ENCODE peak calls at places on chromosomes 5 and 9, in five cellular contexts. D, C, I, S and Z are unnamed samples.

GRCh38 chr9:99057665-99058625 is 47.0 kb upstream of the TGFBR1 start:
- DNase-seq in D (no peak), C (no peak), I (no peak), S (no peak), Z (peak)

GRCh38 chr5:72467421-72467820 is 39.8 kb downstream of the ZNF366 start:
- DNase-seq in D (no peak), C (no peak), I (no peak), S (no peak), Z (no peak)

GRCh38 chr9:87909310-87910041 is 8.3 kb upstream of the SPATA31C1 start:
- DNase-seq in D (peak), C (no peak), I (no peak), S (no peak), Z (no peak)

GRCh38 chr5:59591162-59591561 is 302.4 kb downstream of the PDE4D start:
- DNase-seq in D (no peak), C (no peak), I (no peak), S (no peak), Z (peak)

GRCh38 chr9:69089491-69089890 is 53.9 kb downstream of the FXN start:
- DNase-seq in D (peak), C (no peak), I (no peak), S (no peak), Z (no peak)

GRCh38 chr9:124873664-124874063 is 11.7 kb downstream of the ARPC5L start:
- DNase-seq in D (no peak), C (no peak), I (no peak), S (no peak), Z (no peak)

GRCh38 chr5:65861830-65862241 is 64.5 kb upstream of the ERBIN start:
- DNase-seq in D (no peak), C (no peak), I (no peak), S (no peak), Z (peak)

GRCh38 chr9:97640290-97640689 is 6.7 kb downstream of the NCBP1 start:
- DNase-seq in D (no peak), C (no peak), I (no peak), S (no peak), Z (no peak)

GRCh38 chr9:111743275-111743674 is 51.5 kb downstream of the SHOC1 start:
- DNase-seq in D (no peak), C (no peak), I (no peak), S (no peak), Z (peak)

DNA sequence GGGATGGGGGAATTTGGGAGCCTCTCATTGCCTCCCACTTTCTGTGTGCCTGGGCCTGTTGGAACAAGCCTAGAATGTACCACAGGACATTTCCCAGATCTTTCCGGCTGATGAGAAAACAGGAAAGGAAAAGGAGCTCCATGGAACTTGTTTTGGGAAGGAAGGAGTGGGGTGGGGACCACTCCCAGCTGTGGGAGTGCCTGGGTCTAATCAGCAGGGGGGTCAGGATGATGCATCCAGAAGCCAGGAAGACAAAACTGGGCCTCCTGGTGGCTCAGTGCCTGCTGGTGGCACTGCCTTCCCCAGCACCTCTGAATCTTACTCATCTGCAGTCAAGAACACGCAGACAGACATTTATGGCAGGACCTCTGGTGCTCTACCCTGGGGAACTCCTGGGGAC is 2.8 kb downstream of the SMIM33 start:
- DNase-seq in D (peak), C (no peak), I (no peak), S (peak), Z (peak)
- TF ChIP-seq CTCF in D (no peak), C (no peak), I (no peak), S (no peak), Z (peak)

GRCh38 chr5:147869112-147869511 is 9.4 kb upstream of the SCGB3A2 start:
- DNase-seq in D (peak), C (no peak), I (no peak), S (no peak), Z (no peak)
- H3K4me3 ChIP-seq in D (peak), C (no peak), I (no peak), S (no peak), Z (no peak)

DNA sequence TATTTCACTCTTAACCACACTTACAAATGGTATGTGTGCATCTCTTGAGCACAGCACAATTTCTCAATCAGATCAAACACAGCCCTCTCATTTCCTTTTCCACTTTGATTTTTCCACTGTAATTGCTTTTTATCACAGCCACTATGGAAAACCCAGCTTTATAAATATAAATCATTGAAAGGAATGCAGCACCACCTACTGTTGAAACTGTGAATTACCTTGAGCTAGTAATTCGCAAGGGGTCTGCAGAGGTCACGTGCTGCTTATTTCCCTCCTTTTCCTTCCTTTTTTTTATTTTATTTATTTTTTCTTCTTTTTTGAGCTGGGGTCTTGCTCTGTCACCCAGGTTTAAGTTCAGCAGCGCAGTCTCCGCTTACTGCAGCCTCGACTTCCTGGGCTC is 76.9 kb downstream of the CDH6 start:
- DNase-seq in D (no peak), C (no peak), I (no peak), S (no peak), Z (peak)
- TF ChIP-seq CTCF in D (peak), C (no peak), I (peak), S (peak), Z (peak)

GRCh38 chr5:169647566-169647965 is 10.5 kb downstream of the DOCK2 start:
- DNase-seq in D (no peak), C (no peak), I (no peak), S (no peak), Z (no peak)
- H3K4me3 ChIP-seq in D (no peak), C (no peak), I (no peak), S (no peak), Z (no peak)